ENCODE peak calls at places on chromosomes 13 and 19, in six cellular contexts. R is activated CD4-positive, alpha-beta T cell treated with anti-CD3 and anti-CD28 coated beads for 24 hours; T is adrenal gland; E is NCI-H1694 treated with DMSO at 0.1 percent for 48 hours; K is cardiac fibroblast; M is HEK293T. X is an unnamed sample.

GRCh38 chr13:44806841-44807240 is 182.4 kb downstream of the NUFIP1 start:
- DNase-seq in R (no peak), T (no peak), K (no peak), E (no peak), M (no peak), X (no peak)

GRCh38 chr19:52464798-52465470 is 11.6 kb downstream of the ZNF578 start:
- DNase-seq in E (no peak), R (no peak), M (peak), K (no peak), T (no peak), X (peak)

GRCh38 chr13:101210774-101211173 is 205.5 kb downstream of the NALCN start:
- DNase-seq in T (no peak), R (no peak), E (no peak), K (no peak), M (no peak), X (no peak)

GRCh38 chr13:24267283-24267682 is 42.1 kb upstream of the C1QTNF9 start:
- DNase-seq in M (no peak), R (no peak), E (no peak), T (peak), K (peak), X (no peak)

GRCh38 chr19:6236310-6237291 is 43.2 kb downstream of the MLLT1 start:
- DNase-seq in R (no peak), K (no peak), M (no peak), T (peak), E (no peak), X (no peak)

GRCh38 chr13:45092668-45093067 is 27.6 kb upstream of the GTF2F2 start:
- DNase-seq in R (no peak), M (no peak), K (peak), T (no peak), E (no peak), X (no peak)

GRCh38 chr19:43152217-43152616 is 34.1 kb downstream of the PSG5 start:
- DNase-seq in T (no peak), M (no peak), E (no peak), K (no peak), R (no peak), X (no peak)

GRCh38 chr19:3692141-3693029 is 7.9 kb downstream of the PIP5K1C start:
- DNase-seq in K (no peak), E (no peak), R (no peak), T (no peak), M (no peak), X (no peak)

GRCh38 chr13:79799466-79799865 is 318.5 kb downstream of the NDFIP2 start:
- DNase-seq in T (no peak), R (no peak), M (no peak), E (peak), K (no peak), X (no peak)

GRCh38 chr13:91601273-91601672 is 202.9 kb downstream of the GPC5 start:
- DNase-seq in R (no peak), K (no peak), E (no peak), M (no peak), T (no peak), X (no peak)

GRCh38 chr13:100673831-100674362 is 698 bp downstream of the TMTC4 start:
- DNase-seq in M (peak), K (peak), E (peak), T (peak), R (peak), X (no peak)

GRCh38 chr13:111183959-111184684 is 69.0 kb downstream of the ARHGEF7 start:
- DNase-seq in E (no peak), T (peak), R (no peak), K (no peak), M (no peak), X (no peak)

GRCh38 chr13:112056284-112056727 is 10.6 kb upstream of the SOX1 start:
- DNase-seq in M (peak), T (no peak), E (no peak), R (no peak), K (no peak), X (peak)

GRCh38 chr19:8363803-8364771 is at the start of gene ANGPTL4:
- DNase-seq in E (no peak), M (no peak), T (peak), K (peak), R (peak), X (peak)

GRCh38 chr19:5312058-5312457 is 28.6 kb downstream of the PTPRS start:
- DNase-seq in T (no peak), K (no peak), E (no peak), M (no peak), R (no peak), X (no peak)

GRCh38 chr13:60286707-60287106 is 110.3 kb upstream of the TDRD3 start:
- DNase-seq in R (no peak), M (no peak), E (no peak), K (no peak), T (no peak), X (no peak)

GRCh38 chr19:5152767-5153532 is 184.0 kb downstream of the KDM4B start:
- DNase-seq in R (no peak), T (no peak), E (no peak), K (no peak), M (no peak), X (no peak)

GRCh38 chr19:20247016-20247683 is 80.1 kb downstream of the ZNF486 start:
- DNase-seq in K (peak), T (peak), R (peak), E (no peak), M (no peak), X (peak)

GRCh38 chr13:19998960-19999359 is 40.4 kb downstream of the ZMYM2 start:
- DNase-seq in M (no peak), K (no peak), E (no peak), T (no peak), R (no peak), X (no peak)

GRCh38 chr19:53868091-53868891 is 608 bp downstream of the MYADM start:
- DNase-seq in M (no peak), K (peak), E (no peak), T (peak), R (no peak), X (peak)

GRCh38 chr13:113400621-113401451 is 36.9 kb upstream of the GRTP1 start:
- DNase-seq in M (no peak), T (no peak), E (no peak), R (no peak), K (no peak), X (no peak)

GRCh38 chr13:72400859-72401258 is 326.6 kb downstream of the MZT1 start:
- DNase-seq in K (no peak), R (no peak), T (no peak), M (no peak), E (no peak), X (no peak)

GRCh38 chr13:44303681-44304432 is 69.8 kb upstream of the SERP2 start:
- DNase-seq in R (no peak), K (peak), T (peak), M (no peak), E (no peak), X (no peak)